ENCODE peak calls at places on chromosome 11, in nine cellular contexts. D is testis; F is AG09309; N is mammary epithelial cell; W is heart left ventricle; K is HL-60; H is fibroblast of mammary gland; C is CD8-positive, alpha-beta T cell; S is colonic mucosa. I is an unnamed sample.

GRCh38 chr11:67167715-67168114 is 48.7 kb downstream of the KDM2A start:
- DNase-seq in D (no peak), F (no peak), N (no peak), W (no peak), K (no peak), H (no peak), C (no peak), S (no peak), I (no peak)

GRCh38 chr11:42770444-42771065 is 541.2 kb upstream of the API5 start:
- DNase-seq in D (peak), F (no peak), N (peak), W (no peak), K (no peak), H (peak), C (no peak), S (peak), I (peak)

GRCh38 chr11:76314741-76315090 is 66.2 kb downstream of the THAP12 start:
- DNase-seq in D (no peak), F (peak), N (peak), W (no peak), K (no peak), H (peak), C (no peak), S (no peak), I (no peak)

GRCh38 chr11:23611726-23612125 is 751.5 kb upstream of the CCDC179 start:
- DNase-seq in D (no peak), F (no peak), N (no peak), W (no peak), K (no peak), H (no peak), C (no peak), S (no peak), I (no peak)

GRCh38 chr11:1768141-1768469 is 4.4 kb upstream of the CTSD start:
- DNase-seq in D (no peak), F (no peak), N (no peak), W (peak), K (no peak), H (no peak), C (no peak), S (no peak), I (no peak)

GRCh38 chr11:128621491-128622136 is 34.3 kb upstream of the ETS1 start:
- DNase-seq in D (no peak), F (peak), N (peak), W (no peak), K (no peak), H (peak), C (no peak), S (no peak), I (no peak)

GRCh38 chr11:16812274-16812673 is 73.8 kb downstream of the C11orf58 start:
- DNase-seq in D (peak), F (no peak), N (no peak), W (no peak), K (no peak), H (no peak), C (no peak), S (no peak), I (no peak)

GRCh38 chr11:34521265-34521664 is 7.7 kb upstream of the ELF5 start:
- DNase-seq in D (no peak), F (no peak), N (no peak), W (no peak), K (no peak), H (no peak), C (no peak), S (no peak), I (no peak)

GRCh38 chr11:695606-696381 is at the start of gene TMEM80:
- DNase-seq in D (peak), F (peak), N (peak), W (peak), K (peak), H (peak), C (peak), S (peak), I (peak)

GRCh38 chr11:76772783-76773106 is 10.4 kb upstream of the TSKU start:
- DNase-seq in D (no peak), F (no peak), N (no peak), W (no peak), K (no peak), H (no peak), C (no peak), S (no peak), I (no peak)

GRCh38 chr11:123480290-123480815 is 50.3 kb downstream of the GRAMD1B start:
- DNase-seq in D (no peak), F (no peak), N (no peak), W (no peak), K (peak), H (no peak), C (no peak), S (no peak), I (no peak)

GRCh38 chr11:67056640-67057409 is at the start of gene RHOD:
- DNase-seq in D (peak), F (no peak), N (peak), W (no peak), K (no peak), H (no peak), C (peak), S (peak), I (no peak)

GRCh38 chr11:119729581-119730346 is 764 bp upstream of the NECTIN1 start:
- DNase-seq in D (peak), F (no peak), N (peak), W (peak), K (no peak), H (peak), C (no peak), S (peak), I (peak)
- TF ChIP-seq CTCF in D (no peak), F (no peak), N (no peak), W (peak), K (no peak), H (no peak), C (peak), S (peak), I (no peak)

DNA sequence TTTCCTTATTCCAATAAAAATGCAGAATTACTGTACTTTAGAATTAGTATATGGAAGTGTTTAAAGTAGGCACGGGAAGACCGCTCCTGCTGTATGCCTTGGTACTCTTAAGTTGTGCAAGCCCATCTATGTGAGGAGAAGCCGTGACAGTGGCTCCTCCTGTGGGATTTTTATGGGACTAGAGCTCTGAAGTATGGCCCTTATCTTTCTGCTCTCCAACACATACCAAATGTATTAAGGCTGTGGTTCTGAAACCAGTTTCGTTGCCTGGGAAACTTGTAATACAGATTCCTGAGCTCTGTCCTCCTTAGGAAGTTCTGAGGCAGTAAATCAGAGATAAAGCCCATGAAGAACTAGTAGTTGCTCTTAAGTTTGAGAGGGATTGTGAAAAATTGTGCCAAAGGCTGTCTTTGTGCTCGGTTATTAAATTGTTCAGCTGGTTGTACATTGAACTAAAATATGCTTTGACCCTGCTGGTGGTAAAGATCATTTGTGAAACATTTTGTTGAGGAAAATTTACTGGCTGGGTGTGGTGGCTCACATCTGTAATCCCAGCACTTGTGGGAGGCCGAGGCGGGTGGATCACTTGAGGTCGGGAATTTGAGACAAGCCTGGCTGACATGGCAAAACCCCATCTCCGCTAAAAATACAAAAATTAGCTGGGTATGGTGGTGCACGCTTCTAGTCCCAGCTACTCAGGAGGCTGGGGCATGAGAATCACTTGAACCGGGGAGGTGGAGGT is 29.3 kb downstream of the RTN3 start:
- DNase-seq in D (no peak), F (peak), N (no peak), W (no peak), K (no peak), H (peak), C (no peak), S (peak), I (no peak)
- H3K4me3 ChIP-seq in D (no peak), F (no peak), N (no peak), W (no peak), K (no peak), H (no peak), C (no peak), S (no peak), I (no peak)

DNA sequence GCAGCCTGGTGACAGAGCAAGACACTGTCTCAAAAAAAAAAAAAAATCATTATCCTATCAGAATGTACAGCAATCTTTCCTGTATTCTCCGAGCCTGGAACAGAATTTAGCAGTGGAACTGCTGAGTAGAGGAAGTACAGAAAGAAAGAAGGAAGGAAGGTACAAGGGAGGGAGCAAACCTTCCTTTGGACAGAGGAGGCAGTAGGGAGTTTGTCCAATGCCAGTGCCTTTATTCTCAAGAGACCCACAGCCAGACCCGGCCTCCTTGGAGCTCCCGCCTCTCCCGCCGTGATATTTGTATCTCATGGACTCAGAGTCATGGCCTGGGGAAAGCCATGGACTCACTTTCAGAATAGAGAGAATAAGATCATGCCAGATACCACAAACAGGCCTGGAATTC is 37.7 kb upstream of the LRRC55 start:
- DNase-seq in D (no peak), F (no peak), N (no peak), W (no peak), K (no peak), H (no peak), C (no peak), S (no peak), I (peak)
- TF ChIP-seq CTCF in D (no peak), F (no peak), N (no peak), W (no peak), K (no peak), H (no peak), C (no peak), S (no peak), I (peak)

GRCh38 chr11:26572770-26573402 is 823 bp upstream of the MUC15 start:
- DNase-seq in D (no peak), F (no peak), N (no peak), W (no peak), K (no peak), H (no peak), C (no peak), S (no peak), I (no peak)

GRCh38 chr11:26569646-26570045 is 2.4 kb downstream of the MUC15 start:
- DNase-seq in D (no peak), F (no peak), N (no peak), W (no peak), K (no peak), H (no peak), C (no peak), S (no peak), I (no peak)

GRCh38 chr11:26573896-26574295 is 1.8 kb upstream of the MUC15 start:
- DNase-seq in D (no peak), F (no peak), N (no peak), W (no peak), K (no peak), H (no peak), C (no peak), S (no peak), I (no peak)

GRCh38 chr11:26575946-26576345 is 3.9 kb upstream of the MUC15 start:
- DNase-seq in D (no peak), F (no peak), N (peak), W (no peak), K (no peak), H (peak), C (no peak), S (no peak), I (no peak)

DNA sequence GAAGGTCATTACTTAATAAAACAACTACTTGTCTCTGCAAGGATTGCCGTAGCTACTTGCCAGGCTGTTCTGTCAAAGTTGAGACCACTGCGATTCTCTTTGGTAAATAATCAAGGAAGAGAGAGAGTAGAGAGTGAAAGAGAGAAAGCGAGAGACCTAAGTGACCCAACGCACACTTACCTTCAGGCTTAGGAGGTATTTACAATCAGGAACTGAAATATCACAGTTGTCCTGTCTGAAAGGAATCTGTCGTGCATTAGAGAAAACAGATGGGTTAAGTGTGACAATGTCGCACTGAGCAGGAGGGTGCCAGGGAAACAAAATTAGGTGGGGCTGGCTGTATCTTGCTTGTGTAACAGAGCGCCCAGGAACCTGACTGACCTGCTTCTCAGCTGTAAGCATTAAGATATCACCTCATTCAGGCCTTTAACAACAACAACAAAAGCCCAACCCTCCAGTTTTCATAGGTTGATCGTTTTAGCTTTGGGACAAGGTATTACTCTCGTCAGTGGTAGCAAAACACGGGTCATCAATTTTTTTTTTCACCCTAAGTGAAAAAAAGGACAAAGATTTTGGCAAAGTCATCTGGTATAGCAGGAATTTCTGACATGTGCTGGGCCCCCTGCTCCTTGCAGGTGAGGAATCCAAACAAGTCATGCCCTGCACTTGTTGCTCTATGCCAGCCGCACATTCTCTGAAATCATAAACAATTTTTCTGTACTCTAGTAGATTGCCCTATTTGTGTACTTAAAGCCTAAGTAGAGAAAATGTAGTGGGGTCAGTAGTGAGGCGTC is at the start of gene MUC15:
- DNase-seq in D (no peak), F (no peak), N (no peak), W (no peak), K (no peak), H (no peak), C (no peak), S (no peak), I (no peak)
- H3K4me3 ChIP-seq in D (no peak), F (no peak), N (no peak), W (no peak), K (no peak), H (no peak), C (no peak), S (no peak), I (no peak)

GRCh38 chr11:79209540-79210266 is 231.1 kb downstream of the TENM4 start:
- DNase-seq in D (no peak), F (no peak), N (no peak), W (no peak), K (no peak), H (peak), C (no peak), S (no peak), I (peak)

GRCh38 chr11:79205786-79206185 is 235.0 kb downstream of the TENM4 start:
- DNase-seq in D (no peak), F (no peak), N (no peak), W (no peak), K (no peak), H (no peak), C (no peak), S (no peak), I (no peak)

GRCh38 chr11:79208126-79208525 is 232.7 kb downstream of the TENM4 start:
- DNase-seq in D (no peak), F (no peak), N (no peak), W (no peak), K (no peak), H (no peak), C (no peak), S (no peak), I (no peak)

GRCh38 chr11:79201637-79202347 is 239.0 kb downstream of the TENM4 start:
- DNase-seq in D (no peak), F (no peak), N (peak), W (no peak), K (no peak), H (peak), C (no peak), S (no peak), I (no peak)

GRCh38 chr11:79206951-79207350 is 233.9 kb downstream of the TENM4 start:
- DNase-seq in D (no peak), F (no peak), N (no peak), W (no peak), K (no peak), H (no peak), C (no peak), S (no peak), I (no peak)
- TF ChIP-seq CTCF in D (no peak), F (no peak), N (no peak), W (no peak), K (no peak), H (no peak), C (no peak), S (no peak), I (no peak)

GRCh38 chr11:119421941-119422504 is 949 bp downstream of the THY1 start:
- DNase-seq in D (peak), F (no peak), N (no peak), W (no peak), K (no peak), H (no peak), C (no peak), S (no peak), I (peak)

GRCh38 chr11:119421351-119421750 is 1.6 kb downstream of the THY1 start:
- DNase-seq in D (no peak), F (no peak), N (no peak), W (no peak), K (no peak), H (peak), C (no peak), S (no peak), I (no peak)

GRCh38 chr11:119419834-119420492 is 3.0 kb downstream of the THY1 start:
- DNase-seq in D (no peak), F (no peak), N (no peak), W (no peak), K (no peak), H (no peak), C (no peak), S (no peak), I (no peak)

GRCh38 chr11:119419246-119419645 is 3.7 kb downstream of the THY1 start:
- DNase-seq in D (no peak), F (no peak), N (no peak), W (no peak), K (no peak), H (no peak), C (no peak), S (no peak), I (no peak)

GRCh38 chr11:119420631-119421030 is 2.3 kb downstream of the THY1 start:
- DNase-seq in D (no peak), F (no peak), N (no peak), W (no peak), K (no peak), H (no peak), C (no peak), S (no peak), I (no peak)
- H3K4me3 ChIP-seq in D (no peak), F (peak), N (no peak), W (no peak), K (no peak), H (peak), C (no peak), S (no peak), I (no peak)

GRCh38 chr11:74672332-74672955 is 58.8 kb downstream of the CHRDL2 start:
- DNase-seq in D (no peak), F (no peak), N (no peak), W (no peak), K (no peak), H (no peak), C (no peak), S (peak), I (no peak)
- TF ChIP-seq CTCF in D (no peak), F (no peak), N (no peak), W (no peak), K (no peak), H (no peak), C (no peak), S (no peak), I (no peak)

GRCh38 chr11:90274362-90274761 is 51.5 kb upstream of the CHORDC1 start:
- DNase-seq in D (no peak), F (no peak), N (no peak), W (no peak), K (no peak), H (no peak), C (no peak), S (no peak), I (no peak)
- H3K4me3 ChIP-seq in D (no peak), F (no peak), N (no peak), W (no peak), K (no peak), H (no peak), C (no peak), S (no peak), I (no peak)

I was measured in BE2C.